ENCODE peak calls at places on chromosomes 11 and 22, in six cellular contexts. One of them, this sample, is unnamed.

GRCh38 chr22:37771081-37771480 is 36.7 kb upstream of the GCAT start:
- DNase-seq in stimulated activated CD8-positive, alpha-beta memory T cell treated with anti-CD3 and anti-CD28 coated beads, Interleukin-2, amount 100 ng/mL, for 48 hours: no peak
- DNase-seq in NCI-H1092: no peak
- DNase-seq in M059J: no peak
- DNase-seq in SW480: no peak
- DNase-seq in fibroblast of mammary gland: no peak
- DNase-seq in this sample: no peak

GRCh38 chr11:59842316-59842715 is 3.0 kb downstream of the CBLIF start:
- DNase-seq in stimulated activated CD8-positive, alpha-beta memory T cell treated with anti-CD3 and anti-CD28 coated beads, Interleukin-2, amount 100 ng/mL, for 48 hours: no peak
- DNase-seq in NCI-H1092: no peak
- DNase-seq in M059J: no peak
- DNase-seq in SW480: no peak
- DNase-seq in fibroblast of mammary gland: no peak
- DNase-seq in this sample: no peak

GRCh38 chr11:55658031-55658573 is 3.9 kb upstream of the OR4C6 start:
- DNase-seq in stimulated activated CD8-positive, alpha-beta memory T cell treated with anti-CD3 and anti-CD28 coated beads, Interleukin-2, amount 100 ng/mL, for 48 hours: no peak
- DNase-seq in NCI-H1092: no peak
- DNase-seq in M059J: no peak
- DNase-seq in SW480: no peak
- DNase-seq in fibroblast of mammary gland: no peak
- DNase-seq in this sample: no peak

GRCh38 chr11:130219148-130219547 is 59.6 kb downstream of the ST14 start:
- DNase-seq in stimulated activated CD8-positive, alpha-beta memory T cell treated with anti-CD3 and anti-CD28 coated beads, Interleukin-2, amount 100 ng/mL, for 48 hours: no peak
- DNase-seq in NCI-H1092: no peak
- DNase-seq in M059J: no peak
- DNase-seq in SW480: no peak
- DNase-seq in fibroblast of mammary gland: no peak
- DNase-seq in this sample: no peak

GRCh38 chr11:80529722-80530121 is 1088.9 kb upstream of the TENM4 start:
- DNase-seq in stimulated activated CD8-positive, alpha-beta memory T cell treated with anti-CD3 and anti-CD28 coated beads, Interleukin-2, amount 100 ng/mL, for 48 hours: no peak
- DNase-seq in NCI-H1092: no peak
- DNase-seq in M059J: no peak
- DNase-seq in SW480: peak
- DNase-seq in fibroblast of mammary gland: no peak
- DNase-seq in this sample: no peak

GRCh38 chr11:14443642-14444041 is 56.0 kb downstream of the COPB1 start:
- DNase-seq in stimulated activated CD8-positive, alpha-beta memory T cell treated with anti-CD3 and anti-CD28 coated beads, Interleukin-2, amount 100 ng/mL, for 48 hours: no peak
- DNase-seq in NCI-H1092: no peak
- DNase-seq in M059J: peak
- DNase-seq in SW480: no peak
- DNase-seq in fibroblast of mammary gland: peak
- DNase-seq in this sample: peak

GRCh38 chr22:47086596-47087248 is 324.3 kb downstream of the TBC1D22A start:
- DNase-seq in stimulated activated CD8-positive, alpha-beta memory T cell treated with anti-CD3 and anti-CD28 coated beads, Interleukin-2, amount 100 ng/mL, for 48 hours: no peak
- DNase-seq in NCI-H1092: no peak
- DNase-seq in M059J: no peak
- DNase-seq in SW480: no peak
- DNase-seq in fibroblast of mammary gland: no peak
- DNase-seq in this sample: no peak

GRCh38 chr11:2376751-2377451 is at the start of gene CD81:
- DNase-seq in stimulated activated CD8-positive, alpha-beta memory T cell treated with anti-CD3 and anti-CD28 coated beads, Interleukin-2, amount 100 ng/mL, for 48 hours: peak
- DNase-seq in NCI-H1092: no peak
- DNase-seq in M059J: no peak
- DNase-seq in SW480: no peak
- DNase-seq in fibroblast of mammary gland: peak
- DNase-seq in this sample: peak

GRCh38 chr11:10026514-10026913 is 267.5 kb downstream of the SBF2 start:
- DNase-seq in stimulated activated CD8-positive, alpha-beta memory T cell treated with anti-CD3 and anti-CD28 coated beads, Interleukin-2, amount 100 ng/mL, for 48 hours: no peak
- DNase-seq in NCI-H1092: no peak
- DNase-seq in M059J: peak
- DNase-seq in SW480: no peak
- DNase-seq in fibroblast of mammary gland: peak
- DNase-seq in this sample: peak

GRCh38 chr11:56977324-56977723 is 11.4 kb upstream of the OR5AK2 start:
- DNase-seq in stimulated activated CD8-positive, alpha-beta memory T cell treated with anti-CD3 and anti-CD28 coated beads, Interleukin-2, amount 100 ng/mL, for 48 hours: no peak
- DNase-seq in NCI-H1092: no peak
- DNase-seq in M059J: no peak
- DNase-seq in SW480: no peak
- DNase-seq in fibroblast of mammary gland: no peak
- DNase-seq in this sample: no peak

GRCh38 chr11:61963282-61964057 is 4.0 kb downstream of the FTH1 start:
- DNase-seq in stimulated activated CD8-positive, alpha-beta memory T cell treated with anti-CD3 and anti-CD28 coated beads, Interleukin-2, amount 100 ng/mL, for 48 hours: no peak
- DNase-seq in NCI-H1092: no peak
- DNase-seq in M059J: peak
- DNase-seq in SW480: peak
- DNase-seq in fibroblast of mammary gland: peak
- DNase-seq in this sample: peak

GRCh38 chr11:47324520-47324919 is 28.0 kb downstream of the MYBPC3 start:
- DNase-seq in stimulated activated CD8-positive, alpha-beta memory T cell treated with anti-CD3 and anti-CD28 coated beads, Interleukin-2, amount 100 ng/mL, for 48 hours: no peak
- DNase-seq in NCI-H1092: no peak
- DNase-seq in M059J: no peak
- DNase-seq in SW480: no peak
- DNase-seq in fibroblast of mammary gland: no peak
- DNase-seq in this sample: no peak

GRCh38 chr11:100957499-100957898 is 172.1 kb downstream of the PGR start:
- DNase-seq in stimulated activated CD8-positive, alpha-beta memory T cell treated with anti-CD3 and anti-CD28 coated beads, Interleukin-2, amount 100 ng/mL, for 48 hours: no peak
- DNase-seq in NCI-H1092: no peak
- DNase-seq in M059J: no peak
- DNase-seq in SW480: no peak
- DNase-seq in fibroblast of mammary gland: no peak
- DNase-seq in this sample: no peak

GRCh38 chr22:20571531-20572007 is 64.2 kb downstream of the MED15 start:
- DNase-seq in stimulated activated CD8-positive, alpha-beta memory T cell treated with anti-CD3 and anti-CD28 coated beads, Interleukin-2, amount 100 ng/mL, for 48 hours: peak
- DNase-seq in NCI-H1092: no peak
- DNase-seq in M059J: no peak
- DNase-seq in SW480: no peak
- DNase-seq in fibroblast of mammary gland: peak
- DNase-seq in this sample: no peak

GRCh38 chr22:36211237-36211881 is 9.8 kb upstream of the APOL4 start:
- DNase-seq in stimulated activated CD8-positive, alpha-beta memory T cell treated with anti-CD3 and anti-CD28 coated beads, Interleukin-2, amount 100 ng/mL, for 48 hours: no peak
- DNase-seq in NCI-H1092: peak
- DNase-seq in M059J: peak
- DNase-seq in SW480: no peak
- DNase-seq in fibroblast of mammary gland: peak
- DNase-seq in this sample: peak

GRCh38 chr11:64445651-64446050 is 86.7 kb downstream of the RPS6KA4 start:
- DNase-seq in stimulated activated CD8-positive, alpha-beta memory T cell treated with anti-CD3 and anti-CD28 coated beads, Interleukin-2, amount 100 ng/mL, for 48 hours: no peak
- DNase-seq in NCI-H1092: no peak
- DNase-seq in M059J: no peak
- DNase-seq in SW480: no peak
- DNase-seq in fibroblast of mammary gland: no peak
- DNase-seq in this sample: no peak

GRCh38 chr11:113546757-113547507 is 71.7 kb upstream of the DRD2 start:
- DNase-seq in stimulated activated CD8-positive, alpha-beta memory T cell treated with anti-CD3 and anti-CD28 coated beads, Interleukin-2, amount 100 ng/mL, for 48 hours: no peak
- DNase-seq in NCI-H1092: no peak
- DNase-seq in M059J: peak
- DNase-seq in SW480: no peak
- DNase-seq in fibroblast of mammary gland: peak
- DNase-seq in this sample: peak

GRCh38 chr11:5291207-5291838 is 10.4 kb downstream of the OR51B4 start:
- DNase-seq in stimulated activated CD8-positive, alpha-beta memory T cell treated with anti-CD3 and anti-CD28 coated beads, Interleukin-2, amount 100 ng/mL, for 48 hours: no peak
- DNase-seq in NCI-H1092: no peak
- DNase-seq in M059J: peak
- DNase-seq in SW480: peak
- DNase-seq in fibroblast of mammary gland: peak
- DNase-seq in this sample: peak

GRCh38 chr11:84558085-84558905 is 1068.8 kb downstream of the DLG2 start:
- DNase-seq in stimulated activated CD8-positive, alpha-beta memory T cell treated with anti-CD3 and anti-CD28 coated beads, Interleukin-2, amount 100 ng/mL, for 48 hours: no peak
- DNase-seq in NCI-H1092: peak
- DNase-seq in M059J: peak
- DNase-seq in SW480: peak
- DNase-seq in fibroblast of mammary gland: peak
- DNase-seq in this sample: peak

GRCh38 chr22:37273126-37273845 is 9.0 kb upstream of the CYTH4 start:
- DNase-seq in stimulated activated CD8-positive, alpha-beta memory T cell treated with anti-CD3 and anti-CD28 coated beads, Interleukin-2, amount 100 ng/mL, for 48 hours: no peak
- DNase-seq in NCI-H1092: no peak
- DNase-seq in M059J: peak
- DNase-seq in SW480: peak
- DNase-seq in fibroblast of mammary gland: peak
- DNase-seq in this sample: peak

GRCh38 chr22:44861245-44861644 is 108.9 kb downstream of the ARHGAP8 start:
- DNase-seq in stimulated activated CD8-positive, alpha-beta memory T cell treated with anti-CD3 and anti-CD28 coated beads, Interleukin-2, amount 100 ng/mL, for 48 hours: no peak
- DNase-seq in NCI-H1092: no peak
- DNase-seq in M059J: no peak
- DNase-seq in SW480: no peak
- DNase-seq in fibroblast of mammary gland: no peak
- DNase-seq in this sample: no peak

GRCh38 chr11:119935341-119935925 is 202.5 kb downstream of the TRIM29 start:
- DNase-seq in stimulated activated CD8-positive, alpha-beta memory T cell treated with anti-CD3 and anti-CD28 coated beads, Interleukin-2, amount 100 ng/mL, for 48 hours: no peak
- DNase-seq in NCI-H1092: peak
- DNase-seq in M059J: no peak
- DNase-seq in SW480: no peak
- DNase-seq in fibroblast of mammary gland: no peak
- DNase-seq in this sample: no peak

GRCh38 chr11:107696140-107696539 is 15.7 kb downstream of the SLN start:
- DNase-seq in stimulated activated CD8-positive, alpha-beta memory T cell treated with anti-CD3 and anti-CD28 coated beads, Interleukin-2, amount 100 ng/mL, for 48 hours: no peak
- DNase-seq in NCI-H1092: no peak
- DNase-seq in M059J: peak
- DNase-seq in SW480: peak
- DNase-seq in fibroblast of mammary gland: peak
- DNase-seq in this sample: peak

GRCh38 chr11:125364085-125364822 is 131.8 kb downstream of the FEZ1 start:
- DNase-seq in stimulated activated CD8-positive, alpha-beta memory T cell treated with anti-CD3 and anti-CD28 coated beads, Interleukin-2, amount 100 ng/mL, for 48 hours: no peak
- DNase-seq in NCI-H1092: no peak
- DNase-seq in M059J: peak
- DNase-seq in SW480: no peak
- DNase-seq in fibroblast of mammary gland: no peak
- DNase-seq in this sample: peak

GRCh38 chr11:120128392-120129172 is 9.3 kb downstream of the TRIM29 start:
- DNase-seq in stimulated activated CD8-positive, alpha-beta memory T cell treated with anti-CD3 and anti-CD28 coated beads, Interleukin-2, amount 100 ng/mL, for 48 hours: no peak
- DNase-seq in NCI-H1092: peak
- DNase-seq in M059J: peak
- DNase-seq in SW480: peak
- DNase-seq in fibroblast of mammary gland: peak
- DNase-seq in this sample: peak

GRCh38 chr22:42805998-42806481 is 51.0 kb downstream of the ARFGAP3 start:
- DNase-seq in stimulated activated CD8-positive, alpha-beta memory T cell treated with anti-CD3 and anti-CD28 coated beads, Interleukin-2, amount 100 ng/mL, for 48 hours: no peak
- DNase-seq in NCI-H1092: no peak
- DNase-seq in M059J: peak
- DNase-seq in SW480: no peak
- DNase-seq in fibroblast of mammary gland: no peak
- DNase-seq in this sample: no peak

GRCh38 chr22:36673821-36674220 is 29.7 kb downstream of the CACNG2 start:
- DNase-seq in stimulated activated CD8-positive, alpha-beta memory T cell treated with anti-CD3 and anti-CD28 coated beads, Interleukin-2, amount 100 ng/mL, for 48 hours: no peak
- DNase-seq in NCI-H1092: no peak
- DNase-seq in M059J: peak
- DNase-seq in SW480: no peak
- DNase-seq in fibroblast of mammary gland: no peak
- DNase-seq in this sample: no peak

GRCh38 chr11:58301576-58301975 is 33.5 kb upstream of the OR10W1 start:
- DNase-seq in stimulated activated CD8-positive, alpha-beta memory T cell treated with anti-CD3 and anti-CD28 coated beads, Interleukin-2, amount 100 ng/mL, for 48 hours: no peak
- DNase-seq in NCI-H1092: no peak
- DNase-seq in M059J: peak
- DNase-seq in SW480: no peak
- DNase-seq in fibroblast of mammary gland: peak
- DNase-seq in this sample: peak

GRCh38 chr11:75132080-75132479 is 18.8 kb upstream of the SLCO2B1 start:
- DNase-seq in stimulated activated CD8-positive, alpha-beta memory T cell treated with anti-CD3 and anti-CD28 coated beads, Interleukin-2, amount 100 ng/mL, for 48 hours: no peak
- DNase-seq in NCI-H1092: no peak
- DNase-seq in M059J: no peak
- DNase-seq in SW480: no peak
- DNase-seq in fibroblast of mammary gland: no peak
- DNase-seq in this sample: no peak